ENCODE peak calls at places on chromosomes 6 and 20, in ten cellular contexts. B is AG08395, O is M059J, Q is iris pigment epithelial cell, F is fibroblast of pulmonary artery, C is NCI-H1105, H is T1000, E is GM12865, R is astrocyte, M is C1 segment of cervical spinal cord. Z is an unnamed sample.

GRCh38 chr6:4256969-4257368 is 121.6 kb upstream of the ECI2 start:
- DNase-seq in B (no peak), O (peak), Q (peak), F (peak), C (no peak), H (no peak), E (no peak), R (peak), M (no peak), Z (peak)

GRCh38 chr6:44685213-44685612 is 297.7 kb downstream of the CDC5L start:
- DNase-seq in B (no peak), O (no peak), Q (no peak), F (no peak), C (no peak), H (no peak), E (no peak), R (no peak), M (no peak), Z (no peak)

GRCh38 chr6:44235891-44236516 is 10.9 kb upstream of the HSP90AB1 start:
- DNase-seq in B (no peak), O (no peak), Q (no peak), F (no peak), C (no peak), H (no peak), E (no peak), R (no peak), M (no peak), Z (no peak)

GRCh38 chr6:12348530-12349511 is 58.7 kb downstream of the EDN1 start:
- DNase-seq in B (peak), O (peak), Q (peak), F (peak), C (no peak), H (peak), E (no peak), R (peak), M (no peak), Z (no peak)

GRCh38 chr20:51121901-51122412 is 99.0 kb upstream of the KCNG1 start:
- DNase-seq in B (peak), O (peak), Q (peak), F (no peak), C (no peak), H (no peak), E (no peak), R (no peak), M (no peak), Z (no peak)

GRCh38 chr6:33699739-33700138 is 11.8 kb downstream of the UQCC2 start:
- DNase-seq in B (no peak), O (no peak), Q (no peak), F (no peak), C (no peak), H (no peak), E (no peak), R (no peak), M (no peak), Z (no peak)

GRCh38 chr20:37299718-37300529 is 10.5 kb downstream of the MANBAL start:
- DNase-seq in B (peak), O (peak), Q (peak), F (peak), C (no peak), H (no peak), E (no peak), R (peak), M (no peak), Z (peak)

GRCh38 chr20:36744243-36744642 is 1.6 kb downstream of the NDRG3 start:
- DNase-seq in B (no peak), O (no peak), Q (no peak), F (no peak), C (no peak), H (no peak), E (no peak), R (no peak), M (no peak), Z (no peak)

GRCh38 chr6:137731960-137732616 is 135.0 kb upstream of the TNFAIP3 start:
- DNase-seq in B (peak), O (peak), Q (peak), F (peak), C (no peak), H (no peak), E (no peak), R (peak), M (no peak), Z (no peak)

GRCh38 chr20:56574531-56575142 is 41.6 kb downstream of the FAM209B start:
- DNase-seq in B (no peak), O (no peak), Q (peak), F (no peak), C (no peak), H (no peak), E (no peak), R (no peak), M (no peak), Z (peak)

GRCh38 chr6:36607782-36608386 is 13.7 kb downstream of the SRSF3 start:
- DNase-seq in B (no peak), O (no peak), Q (no peak), F (no peak), C (no peak), H (no peak), E (no peak), R (no peak), M (no peak), Z (no peak)

GRCh38 chr6:139538366-139538765 is 163.9 kb upstream of the CITED2 start:
- DNase-seq in B (no peak), O (no peak), Q (peak), F (no peak), C (no peak), H (no peak), E (no peak), R (no peak), M (no peak), Z (no peak)

GRCh38 chr6:131262060-131262459 is 126.8 kb downstream of the AKAP7 start:
- DNase-seq in B (no peak), O (no peak), Q (no peak), F (no peak), C (no peak), H (no peak), E (no peak), R (no peak), M (no peak), Z (no peak)

GRCh38 chr20:53128024-53128423 is 155.9 kb downstream of the TSHZ2 start:
- DNase-seq in B (no peak), O (no peak), Q (no peak), F (no peak), C (no peak), H (no peak), E (no peak), R (no peak), M (no peak), Z (no peak)

GRCh38 chr6:35428421-35429149 is 23.6 kb upstream of the FANCE start:
- DNase-seq in B (no peak), O (no peak), Q (peak), F (no peak), C (no peak), H (peak), E (no peak), R (no peak), M (no peak), Z (no peak)

GRCh38 chr20:47141941-47142781 is 214.3 kb downstream of the ZMYND8 start:
- DNase-seq in B (no peak), O (peak), Q (no peak), F (peak), C (no peak), H (no peak), E (no peak), R (no peak), M (no peak), Z (peak)

GRCh38 chr6:15690451-15690961 is 27.7 kb upstream of the DTNBP1 start:
- DNase-seq in B (no peak), O (no peak), Q (no peak), F (no peak), C (no peak), H (no peak), E (no peak), R (no peak), M (no peak), Z (no peak)

GRCh38 chr6:16239090-16239797 is 857 bp downstream of the GMPR start:
- DNase-seq in B (peak), O (peak), Q (peak), F (peak), C (no peak), H (no peak), E (no peak), R (no peak), M (no peak), Z (peak)

GRCh38 chr6:2632368-2632767 is 118.4 kb downstream of the MYLK4 start:
- DNase-seq in B (no peak), O (peak), Q (peak), F (no peak), C (no peak), H (no peak), E (no peak), R (peak), M (no peak), Z (no peak)

GRCh38 chr6:26432622-26433021 is 7.7 kb upstream of the BTN3A3 start:
- DNase-seq in B (no peak), O (no peak), Q (peak), F (peak), C (no peak), H (no peak), E (no peak), R (peak), M (no peak), Z (peak)

Z was measured in cardiac muscle cell.